ENCODE peak calls at places on chromosomes 5 and 9, in eight cellular contexts. Y is SK-N-SH, P is epithelial cell of esophagus, O is brain microvascular endothelial cell, N is neuronal stem cell, C is GM06990, K is neural progenitor cell, M is tibial artery. H is an unnamed sample.

GRCh38 chr9:131954299-131954698 is 125.4 kb downstream of the MED27 start:
- DNase-seq in C (no peak), Y (no peak), P (peak; percentile 47), M (no peak), N (no peak), K (peak; percentile 36), O (no peak), H (no peak)

GRCh38 chr5:173291722-173292658 is 36.2 kb downstream of the STC2 start:
- DNase-seq in P (peak; percentile 93), N (no peak), Y (no peak), K (peak; percentile 80), M (no peak), C (no peak), O (no peak), H (peak; percentile 71)

GRCh38 chr5:78927657-78928282 is 57.3 kb downstream of the ARSB start:
- DNase-seq in Y (no peak), O (peak; percentile 96), N (peak; percentile 61), P (peak; percentile 10), K (peak; percentile 79), M (no peak), C (no peak), H (peak; percentile 12)

GRCh38 chr9:71941998-71942567 is 30.6 kb downstream of the C9orf85 start:
- DNase-seq in K (no peak), P (no peak), O (no peak), Y (no peak), C (no peak), N (no peak), M (no peak), H (no peak)

GRCh38 chr9:116027096-116027495 is 126.5 kb upstream of the PAPPA start:
- DNase-seq in M (no peak), C (no peak), N (no peak), K (peak; percentile 9), P (no peak), Y (no peak), O (peak; percentile 18), H (no peak)

GRCh38 chr9:136201609-136202448 is 3.1 kb downstream of the LHX3 start:
- DNase-seq in N (peak; percentile 65), Y (peak; percentile 63), C (no peak), O (no peak), M (no peak), P (peak; percentile 27), K (peak; percentile 92), H (peak; percentile 97)

GRCh38 chr5:40210705-40211104 is 469.0 kb upstream of the PTGER4 start:
- DNase-seq in P (peak; percentile 53), K (no peak), N (no peak), C (no peak), Y (no peak), M (no peak), O (no peak), H (no peak)

GRCh38 chr9:16100596-16101091 is 547.8 kb downstream of the CCDC171 start:
- DNase-seq in M (peak; percentile 89), P (no peak), Y (no peak), K (peak; percentile 32), N (no peak), C (no peak), O (peak; percentile 87), H (peak; percentile 62)

GRCh38 chr9:134317431-134318414 is 8.5 kb upstream of the RXRA start:
- DNase-seq in Y (no peak), O (no peak), C (no peak), P (no peak), M (peak; percentile 45), N (no peak), K (no peak), H (no peak)

GRCh38 chr5:6452622-6453504 is 4.2 kb downstream of the UBE2QL1 start:
- DNase-seq in C (no peak), O (no peak), K (peak; percentile 15), P (no peak), Y (no peak), N (no peak), M (no peak), H (no peak)

GRCh38 chr5:176542596-176543427 is 5.6 kb upstream of the RNF44 start:
- DNase-seq in N (peak; percentile 55), P (no peak), M (no peak), O (no peak), K (peak; percentile 87), C (peak; percentile 74), Y (peak; percentile 89), H (peak; percentile 94)

GRCh38 chr5:53419247-53419646 is 61.2 kb upstream of the FST start:
- DNase-seq in P (peak; percentile 77), O (no peak), Y (no peak), M (no peak), N (no peak), C (no peak), K (no peak), H (no peak)

GRCh38 chr5:97046270-97046982 is 96.0 kb downstream of the LIX1 start:
- DNase-seq in M (no peak), C (no peak), O (no peak), Y (no peak), N (no peak), P (peak; percentile 19), K (no peak), H (no peak)

GRCh38 chr9:27365977-27366376 is 69.0 kb upstream of the EQTN start:
- DNase-seq in K (no peak), Y (no peak), C (peak; percentile 36), M (no peak), P (no peak), O (peak; percentile 82), N (no peak), H (no peak)

GRCh38 chr5:133754575-133755169 is 142.3 kb upstream of the FSTL4 start:
- DNase-seq in O (peak; percentile 9), Y (no peak), K (peak; percentile 63), P (peak; percentile 44), C (no peak), N (peak; percentile 14), M (no peak), H (peak; percentile 66)

GRCh38 chr9:89710689-89711088 is 105.9 kb downstream of the GADD45G start:
- DNase-seq in C (no peak), P (no peak), N (no peak), Y (no peak), O (no peak), K (no peak), M (no peak), H (no peak)

DNA sequence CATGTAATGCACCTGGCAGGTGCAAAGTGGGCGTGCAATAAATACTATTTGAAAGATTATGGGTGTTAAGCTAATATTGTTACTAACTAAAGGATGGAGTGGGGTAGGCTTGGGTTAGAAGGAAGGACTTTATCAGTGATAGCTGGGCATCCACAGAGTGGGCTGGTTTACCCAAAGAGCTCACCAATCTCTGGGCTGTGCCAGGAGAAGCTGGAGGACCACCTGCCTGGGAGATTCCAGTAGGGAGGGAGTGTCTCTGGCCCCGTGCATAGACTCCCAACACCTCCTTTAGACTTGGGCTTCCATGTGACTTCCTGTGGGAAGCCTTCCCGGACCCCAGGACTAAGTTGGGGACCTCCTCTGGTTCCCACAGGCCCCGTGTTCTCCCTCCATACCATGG is 5.6 kb upstream of the URM1 start:
- DNase-seq in N (no peak), K (no peak), P (no peak), M (no peak), O (no peak), Y (no peak), C (no peak), H (peak; percentile 63)
- H3K4me3 ChIP-seq in N (no peak overlapping the region), K (peak overlapping the region; percentile 12), P (no peak overlapping the region), M (no peak overlapping the region), O (no peak overlapping the region), Y (no peak overlapping the region), C (no peak overlapping the region), H (no peak overlapping the region)

DNA sequence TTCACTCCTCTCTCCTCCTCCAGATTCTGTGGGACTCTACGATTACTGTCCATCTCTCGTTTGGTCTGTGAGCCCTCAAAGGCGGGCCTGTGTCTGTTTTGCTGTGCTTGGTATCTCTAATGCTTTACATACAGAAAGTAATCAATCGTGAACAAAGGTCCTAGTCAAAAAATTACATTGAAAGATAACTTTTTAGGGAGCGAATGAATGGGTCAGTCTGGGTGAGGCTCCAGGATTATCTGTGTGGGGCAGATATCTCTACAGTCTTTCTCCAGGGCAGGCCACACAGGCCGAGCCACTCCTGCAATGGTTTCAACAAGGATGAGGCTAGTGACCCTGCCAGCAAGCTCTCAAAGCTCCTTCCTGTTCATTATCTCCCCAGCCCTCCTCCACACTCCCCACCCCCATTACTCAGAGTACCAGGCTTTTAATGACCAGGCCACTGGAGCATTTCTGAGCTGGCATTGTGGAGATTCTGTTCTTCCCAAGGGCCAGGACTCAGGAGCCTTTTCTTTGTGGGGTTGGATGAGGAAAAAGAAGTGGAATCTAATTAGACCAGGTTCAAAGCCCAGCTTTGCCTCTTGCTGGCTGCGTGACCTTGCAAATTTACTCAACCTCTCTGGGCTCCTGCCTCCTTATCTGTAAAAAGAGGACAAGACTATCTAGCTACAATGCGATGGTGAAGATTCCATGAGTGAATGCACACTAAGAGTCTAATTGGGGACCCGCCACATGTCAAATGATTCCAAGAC is 10.2 kb downstream of the CORO2A start:
- DNase-seq in C (no peak), M (no peak), P (no peak), O (no peak), K (no peak), Y (peak; percentile 51), N (no peak), H (no peak)
- H3K4me3 ChIP-seq in C (no peak overlapping the region), M (no peak overlapping the region), P (no peak overlapping the region), O (no peak overlapping the region), K (no peak overlapping the region), Y (no peak overlapping the region), N (no peak overlapping the region), H (no peak overlapping the region)

GRCh38 chr9:108423493-108423892 is 432.3 kb downstream of the ACTL7B start:
- DNase-seq in M (no peak), K (no peak), N (no peak), Y (no peak), O (no peak), P (no peak), C (no peak), H (no peak)
- H3K4me3 ChIP-seq in M (no peak overlapping the region), K (no peak overlapping the region), N (no peak overlapping the region), Y (no peak overlapping the region), O (no peak overlapping the region), P (no peak overlapping the region), C (no peak overlapping the region), H (no peak overlapping the region)

GRCh38 chr5:1492757-1493156 is 31.0 kb downstream of the LPCAT1 start:
- DNase-seq in M (no peak), Y (no peak), K (no peak), P (no peak), O (no peak), C (no peak), N (no peak), H (no peak)

GRCh38 chr5:1493413-1493812 is 30.3 kb downstream of the LPCAT1 start:
- DNase-seq in O (no peak), K (no peak), C (no peak), N (no peak), P (no peak), M (no peak), Y (no peak), H (no peak)

GRCh38 chr5:1489754-1490153 is 34.0 kb downstream of the LPCAT1 start:
- DNase-seq in C (no peak), K (no peak), Y (no peak), N (no peak), P (no peak), M (no peak), O (no peak), H (no peak)

GRCh38 chr5:1488882-1489680 is 34.7 kb downstream of the LPCAT1 start:
- DNase-seq in N (no peak), K (no peak), M (no peak), Y (no peak), P (peak; percentile 84), O (peak; percentile 77), C (peak; percentile 75), H (no peak)

DNA sequence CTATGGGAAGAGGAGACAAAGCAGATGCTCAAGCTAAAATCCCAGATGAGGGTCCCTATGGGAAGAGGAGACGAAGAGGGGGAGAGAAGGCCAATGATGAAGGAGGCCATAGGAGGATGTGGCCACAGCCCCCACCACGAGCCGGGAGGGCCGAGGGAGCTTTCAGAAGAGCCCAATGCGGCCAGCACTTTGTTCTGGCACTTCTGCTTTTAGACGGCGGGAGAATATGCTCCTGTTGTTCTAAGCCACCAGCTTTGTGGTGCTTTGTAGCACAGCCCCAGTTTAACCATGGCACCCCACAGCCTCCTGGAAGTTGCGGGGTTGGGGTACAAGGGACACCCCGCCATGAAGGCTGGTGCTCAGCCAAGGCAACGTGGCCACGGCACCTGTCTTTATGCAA is 33.4 kb downstream of the LPCAT1 start:
- DNase-seq in C (peak; percentile 69), N (no peak), O (no peak), M (no peak), P (no peak), Y (no peak), K (no peak), H (no peak)
- H3K4me3 ChIP-seq in C (peak overlapping the region; percentile 63), N (no peak overlapping the region), O (no peak overlapping the region), M (no peak overlapping the region), P (no peak overlapping the region), Y (no peak overlapping the region), K (no peak overlapping the region), H (no peak overlapping the region)

H was measured in H7.